ENCODE peak calls at places on chromosomes 7 and 10, in six cellular contexts. I is left ventricle myocardium inferior; A is heart right ventricle; X is CD8-positive, alpha-beta T cell; F is ovary; O is A673. M is an unnamed sample.

GRCh38 chr7:97043281-97043680 is 18.6 kb upstream of the DLX5 start:
- DNase-seq in I (no peak), A (no peak), X (no peak), F (no peak), O (no peak), M (no peak)

GRCh38 chr7:156949541-156950380 is at the start of gene NOM1:
- DNase-seq in I (peak; percentile 92), A (peak; percentile 92), X (peak; percentile 96), F (peak; percentile 93), O (peak; percentile 93), M (peak; percentile 69)

GRCh38 chr10:103507235-103508191 is 14.0 kb downstream of the NEURL1 start:
- DNase-seq in I (no peak), A (no peak), X (no peak), F (no peak), O (no peak), M (no peak)

GRCh38 chr10:130455111-130455695 is 319.0 kb downstream of the GLRX3 start:
- DNase-seq in I (no peak), A (no peak), X (peak; percentile 25), F (no peak), O (no peak), M (no peak)

GRCh38 chr7:5452937-5453540 is 29.4 kb upstream of the TNRC18 start:
- DNase-seq in I (no peak), A (peak; percentile 44), X (no peak), F (no peak), O (peak; percentile 71), M (no peak)

GRCh38 chr7:38831262-38831661 is 77.7 kb downstream of the VPS41 start:
- DNase-seq in I (no peak), A (no peak), X (no peak), F (no peak), O (no peak), M (no peak)

GRCh38 chr7:36970551-36971514 is 246.5 kb upstream of the AOAH start:
- DNase-seq in I (no peak), A (no peak), X (no peak), F (no peak), O (no peak), M (no peak)

GRCh38 chr10:126468876-126469643 is 80.8 kb upstream of the ADAM12 start:
- DNase-seq in I (no peak), A (no peak), X (no peak), F (no peak), O (no peak), M (no peak)

GRCh38 chr7:130930260-130930659 is 196.3 kb upstream of the KLF14 start:
- DNase-seq in I (no peak), A (no peak), X (no peak), F (no peak), O (no peak), M (no peak)

GRCh38 chr7:15498465-15498864 is 63.4 kb downstream of the AGMO start:
- DNase-seq in I (no peak), A (no peak), X (no peak), F (no peak), O (no peak), M (no peak)

GRCh38 chr7:158272091-158272490 is 315.5 kb downstream of the PTPRN2 start:
- DNase-seq in I (no peak), A (no peak), X (no peak), F (no peak), O (no peak), M (no peak)

GRCh38 chr10:44233561-44234470 is 151.1 kb downstream of the CXCL12 start:
- DNase-seq in I (peak; percentile 68), A (peak; percentile 41), X (no peak), F (no peak), O (peak; percentile 56), M (no peak)

GRCh38 chr7:17773289-17773626 is 167.0 kb downstream of the SNX13 start:
- DNase-seq in I (no peak), A (no peak), X (no peak), F (no peak), O (peak; percentile 11), M (no peak)

GRCh38 chr7:29449569-29450260 is 113.9 kb upstream of the PRR15 start:
- DNase-seq in I (no peak), A (no peak), X (no peak), F (no peak), O (no peak), M (no peak)

GRCh38 chr10:110556993-110557601 is 10.4 kb upstream of the SMC3 start:
- DNase-seq in I (no peak), A (peak; percentile 25), X (peak; percentile 72), F (no peak), O (peak; percentile 83), M (peak; percentile 11)

GRCh38 chr7:114988755-114989154 is 66.9 kb downstream of the MDFIC start:
- DNase-seq in I (peak; percentile 74), A (peak; percentile 54), X (no peak), F (peak; percentile 36), O (no peak), M (no peak)

GRCh38 chr7:75727881-75728592 is 10.7 kb downstream of the HIP1 start:
- DNase-seq in I (peak; percentile 30), A (no peak), X (peak; percentile 58), F (peak; percentile 41), O (no peak), M (no peak)

GRCh38 chr7:125436220-125436619 is 506.6 kb upstream of the POT1 start:
- DNase-seq in I (no peak), A (no peak), X (no peak), F (no peak), O (no peak), M (no peak)

GRCh38 chr10:61793760-61794713 is 107.5 kb upstream of the ARID5B start:
- DNase-seq in I (no peak), A (no peak), X (no peak), F (no peak), O (no peak), M (no peak)

GRCh38 chr7:78081888-78082287 is 283.3 kb downstream of the PHTF2 start:
- DNase-seq in I (no peak), A (no peak), X (no peak), F (no peak), O (peak; percentile 13), M (no peak)

GRCh38 chr10:44198096-44198779 is 186.7 kb downstream of the CXCL12 start:
- DNase-seq in I (no peak), A (no peak), X (no peak), F (no peak), O (no peak), M (no peak)

GRCh38 chr7:128042027-128042426 is 10.8 kb upstream of the LRRC4 start:
- DNase-seq in I (no peak), A (no peak), X (no peak), F (no peak), O (no peak), M (peak; percentile 63)

GRCh38 chr7:2261611-2262010 is 19.6 kb downstream of the NUDT1 start:
- DNase-seq in I (no peak), A (peak; percentile 21), X (peak; percentile 55), F (no peak), O (no peak), M (no peak)

GRCh38 chr7:151677581-151678226 is 158.0 kb upstream of the RHEB start:
- DNase-seq in I (no peak), A (no peak), X (no peak), F (no peak), O (no peak), M (no peak)

GRCh38 chr10:95458014-95458413 is 103.2 kb downstream of the SORBS1 start:
- DNase-seq in I (no peak), A (no peak), X (no peak), F (no peak), O (no peak), M (no peak)
- H3K27ac ChIP-seq in I (peak overlapping the region; percentile 92), A (peak overlapping the region; percentile 37), X (no peak overlapping the region), F (no peak overlapping the region), O (no peak overlapping the region), M (no peak overlapping the region)

GRCh38 chr10:77512219-77512578 is 125.4 kb downstream of the KCNMA1 start:
- DNase-seq in I (no peak), A (no peak), X (no peak), F (no peak), O (no peak), M (no peak)

GRCh38 chr10:77516575-77516974 is 121.0 kb downstream of the KCNMA1 start:
- DNase-seq in I (no peak), A (no peak), X (no peak), F (no peak), O (no peak), M (no peak)

GRCh38 chr10:77513220-77513619 is 124.4 kb downstream of the KCNMA1 start:
- DNase-seq in I (no peak), A (no peak), X (no peak), F (no peak), O (no peak), M (no peak)

GRCh38 chr10:77511498-77512218 is 126.0 kb downstream of the KCNMA1 start:
- DNase-seq in I (no peak), A (no peak), X (no peak), F (no peak), O (no peak), M (no peak)

DNA sequence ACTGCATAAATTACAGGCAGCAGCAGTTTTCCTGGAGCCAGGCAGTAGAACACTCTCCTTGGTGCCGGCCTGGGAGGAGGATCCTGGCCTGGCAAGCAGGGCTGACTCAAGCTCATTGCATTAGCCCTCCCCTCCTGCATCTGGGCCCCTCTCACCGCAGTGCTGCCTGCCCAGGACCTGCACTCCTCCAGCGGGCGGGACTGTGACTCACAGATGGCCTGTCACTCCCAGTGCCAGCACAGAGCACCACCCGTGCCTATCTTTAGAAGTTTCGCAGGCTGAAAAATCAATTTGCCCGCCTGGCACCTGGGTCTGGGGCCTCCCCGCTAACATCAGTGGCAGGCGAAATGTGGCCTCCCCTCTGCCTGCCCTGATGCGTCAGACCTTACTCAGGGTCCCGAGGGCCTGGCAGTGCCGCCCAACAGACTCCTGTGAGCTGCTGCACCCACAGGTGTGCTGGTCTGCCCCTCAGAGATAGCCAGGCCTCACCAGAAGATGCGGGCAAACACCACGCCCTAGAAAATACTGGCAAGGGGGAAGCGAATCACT is 123.8 kb downstream of the KCNMA1 start:
- DNase-seq in I (no peak), A (peak; percentile 18), X (no peak), F (no peak), O (no peak), M (peak; percentile 57)
- H3K27ac ChIP-seq in I (no peak overlapping the region), A (no peak overlapping the region), X (no peak overlapping the region), F (no peak overlapping the region), O (no peak overlapping the region), M (no peak overlapping the region)

GRCh38 chr10:132802048-132802447 is 16.1 kb upstream of the NKX6-2 start:
- DNase-seq in I (no peak), A (no peak), X (no peak), F (no peak), O (no peak), M (no peak)

GRCh38 chr10:132796846-132797245 is 10.9 kb upstream of the NKX6-2 start:
- DNase-seq in I (no peak), A (no peak), X (no peak), F (no peak), O (no peak), M (no peak)

GRCh38 chr10:132799856-132800255 is 13.9 kb upstream of the NKX6-2 start:
- DNase-seq in I (no peak), A (no peak), X (no peak), F (no peak), O (no peak), M (no peak)

GRCh38 chr10:132798876-132799275 is 12.9 kb upstream of the NKX6-2 start:
- DNase-seq in I (no peak), A (no peak), X (no peak), F (no peak), O (no peak), M (no peak)

GRCh38 chr10:132798403-132798802 is 12.5 kb upstream of the NKX6-2 start:
- DNase-seq in I (no peak), A (no peak), X (no peak), F (no peak), O (no peak), M (no peak)
- H3K27ac ChIP-seq in I (no peak overlapping the region), A (no peak overlapping the region), X (no peak overlapping the region), F (no peak overlapping the region), O (no peak overlapping the region), M (no peak overlapping the region)

GRCh38 chr10:45403151-45403550 is 29.1 kb downstream of the ALOX5 start:
- DNase-seq in I (no peak), A (no peak), X (no peak), F (no peak), O (no peak), M (no peak)
- H3K27ac ChIP-seq in I (no peak overlapping the region), A (no peak overlapping the region), X (no peak overlapping the region), F (no peak overlapping the region), O (no peak overlapping the region), M (no peak overlapping the region)